ENCODE peak calls at places on chromosomes 16 and 17, in four cellular contexts. J is activated CD4-positive, alpha-beta T cell treated with anti-CD3 and anti-CD28 coated beads, Interleukin-2, amount 10 ng/mL, durations not matched to agents 7 days and 5 days; P is foreskin fibroblast; V is globus pallidus. O is an unnamed sample.

GRCh38 chr17:82187500-82187899 is 25.1 kb downstream of the CCDC57 start:
- DNase-seq in J (no peak), P (no peak), V (no peak), O (no peak)

GRCh38 chr17:66276328-66276937 is 26.0 kb upstream of the PRKCA start:
- DNase-seq in J (no peak), P (peak; percentile 66), V (no peak), O (no peak)

GRCh38 chr17:73196500-73196899 is 3.6 kb downstream of the COG1 start:
- DNase-seq in P (no peak), J (no peak), V (no peak), O (no peak)

GRCh38 chr16:17211797-17212196 is 259.0 kb downstream of the XYLT1 start:
- DNase-seq in V (no peak), P (no peak), J (peak; percentile 53), O (peak; percentile 52)

GRCh38 chr16:67942200-67942509 is 1.8 kb downstream of the LCAT start:
- DNase-seq in V (no peak), J (peak; percentile 50), P (no peak), O (no peak)

GRCh38 chr17:14427914-14428639 is 127.2 kb downstream of the HS3ST3B1 start:
- DNase-seq in J (peak; percentile 71), P (no peak), V (no peak), O (peak; percentile 62)

GRCh38 chr16:87895641-87896141 is 26.4 kb upstream of the SLC7A5 start:
- DNase-seq in V (peak; percentile 53), P (peak; percentile 80), J (peak; percentile 83), O (peak; percentile 60)

GRCh38 chr16:83802559-83802958 is 5.2 kb upstream of the HSBP1 start:
- DNase-seq in J (no peak), P (no peak), V (no peak), O (no peak)

GRCh38 chr17:74773871-74774286 is 2.3 kb downstream of the NAT9 start:
- DNase-seq in V (no peak), J (no peak), P (no peak), O (no peak)

GRCh38 chr16:81036751-81037350 is 1.2 kb downstream of the ATMIN start:
- DNase-seq in J (no peak), V (no peak), P (no peak), O (no peak)